ENCODE peak calls at places on chromosome 9, in nine cellular contexts. Q, L, R, M, W, A, T, Z and C are unnamed samples.

GRCh38 chr9:86281577-86282076 is 711 bp downstream of the ISCA1 start:
- DNase-seq in Q (peak; percentile 54), L (no peak), R (no peak), M (no peak), W (peak; percentile 49), A (no peak), T (peak; percentile 60), Z (peak; percentile 81), C (no peak)

GRCh38 chr9:100492952-100493351 is 20.0 kb downstream of the TMEFF1 start:
- DNase-seq in Q (no peak), L (peak; percentile 30), R (no peak), M (peak; percentile 20), W (peak; percentile 67), A (no peak), T (no peak), Z (no peak), C (no peak)

GRCh38 chr9:109440797-109441287 is 57.3 kb downstream of the PTPN3 start:
- DNase-seq in Q (no peak), L (peak; percentile 79), R (no peak), M (peak; percentile 82), W (peak; percentile 95), A (peak; percentile 40), T (peak; percentile 56), Z (no peak), C (no peak)

GRCh38 chr9:116476935-116477381 is 210.1 kb upstream of the TRIM32 start:
- DNase-seq in Q (no peak), L (no peak), R (no peak), M (no peak), W (no peak), A (no peak), T (no peak), Z (no peak), C (no peak)

GRCh38 chr9:84886866-84887265 is 217.3 kb downstream of the NTRK2 start:
- DNase-seq in Q (no peak), L (no peak), R (no peak), M (no peak), W (no peak), A (no peak), T (no peak), Z (no peak), C (no peak)

GRCh38 chr9:83384214-83384613 is 154.0 kb downstream of the FRMD3 start:
- DNase-seq in Q (no peak), L (no peak), R (no peak), M (no peak), W (no peak), A (no peak), T (no peak), Z (no peak), C (no peak)

GRCh38 chr9:126058631-126059030 is 268.0 kb upstream of the MVB12B start:
- DNase-seq in Q (no peak), L (no peak), R (no peak), M (no peak), W (no peak), A (no peak), T (no peak), Z (peak; percentile 23), C (no peak)

GRCh38 chr9:97640290-97640689 is 6.7 kb downstream of the NCBP1 start:
- DNase-seq in Q (no peak), L (no peak), R (no peak), M (no peak), W (peak; percentile 14), A (no peak), T (no peak), Z (no peak), C (no peak)

GRCh38 chr9:92763721-92764380 is 782 bp downstream of the BICD2 start:
- DNase-seq in Q (no peak), L (no peak), R (peak; percentile 44), M (no peak), W (peak; percentile 57), A (peak; percentile 20), T (peak; percentile 35), Z (peak; percentile 58), C (peak; percentile 68)

GRCh38 chr9:69971643-69972449 is 71.8 kb upstream of the MAMDC2 start:
- DNase-seq in Q (peak; percentile 71), L (peak; percentile 64), R (peak; percentile 4), M (peak; percentile 52), W (peak; percentile 83), A (peak; percentile 14), T (peak; percentile 51), Z (peak; percentile 67), C (peak; percentile 65)

GRCh38 chr9:89418882-89419641 is 78.9 kb downstream of the SEMA4D start:
- DNase-seq in Q (no peak), L (no peak), R (peak; percentile 59), M (no peak), W (no peak), A (peak; percentile 76), T (no peak), Z (no peak), C (no peak)

GRCh38 chr9:129708799-129709198 is 43.4 kb downstream of the PRRX2 start:
- DNase-seq in Q (no peak), L (no peak), R (no peak), M (no peak), W (peak; percentile 74), A (no peak), T (no peak), Z (no peak), C (no peak)

GRCh38 chr9:129709471-129710460 is 43.1 kb downstream of the PTGES start:
- DNase-seq in Q (no peak), L (no peak), R (no peak), M (no peak), W (peak; percentile 56), A (no peak), T (no peak), Z (no peak), C (no peak)

GRCh38 chr9:129714393-129715051 is 38.3 kb downstream of the PTGES start:
- DNase-seq in Q (no peak), L (peak; percentile 14), R (no peak), M (no peak), W (peak; percentile 84), A (no peak), T (no peak), Z (no peak), C (no peak)

GRCh38 chr9:129716091-129716490 is 36.8 kb downstream of the PTGES start:
- DNase-seq in Q (no peak), L (peak; percentile 25), R (no peak), M (no peak), W (peak; percentile 45), A (no peak), T (no peak), Z (no peak), C (no peak)

DNA sequence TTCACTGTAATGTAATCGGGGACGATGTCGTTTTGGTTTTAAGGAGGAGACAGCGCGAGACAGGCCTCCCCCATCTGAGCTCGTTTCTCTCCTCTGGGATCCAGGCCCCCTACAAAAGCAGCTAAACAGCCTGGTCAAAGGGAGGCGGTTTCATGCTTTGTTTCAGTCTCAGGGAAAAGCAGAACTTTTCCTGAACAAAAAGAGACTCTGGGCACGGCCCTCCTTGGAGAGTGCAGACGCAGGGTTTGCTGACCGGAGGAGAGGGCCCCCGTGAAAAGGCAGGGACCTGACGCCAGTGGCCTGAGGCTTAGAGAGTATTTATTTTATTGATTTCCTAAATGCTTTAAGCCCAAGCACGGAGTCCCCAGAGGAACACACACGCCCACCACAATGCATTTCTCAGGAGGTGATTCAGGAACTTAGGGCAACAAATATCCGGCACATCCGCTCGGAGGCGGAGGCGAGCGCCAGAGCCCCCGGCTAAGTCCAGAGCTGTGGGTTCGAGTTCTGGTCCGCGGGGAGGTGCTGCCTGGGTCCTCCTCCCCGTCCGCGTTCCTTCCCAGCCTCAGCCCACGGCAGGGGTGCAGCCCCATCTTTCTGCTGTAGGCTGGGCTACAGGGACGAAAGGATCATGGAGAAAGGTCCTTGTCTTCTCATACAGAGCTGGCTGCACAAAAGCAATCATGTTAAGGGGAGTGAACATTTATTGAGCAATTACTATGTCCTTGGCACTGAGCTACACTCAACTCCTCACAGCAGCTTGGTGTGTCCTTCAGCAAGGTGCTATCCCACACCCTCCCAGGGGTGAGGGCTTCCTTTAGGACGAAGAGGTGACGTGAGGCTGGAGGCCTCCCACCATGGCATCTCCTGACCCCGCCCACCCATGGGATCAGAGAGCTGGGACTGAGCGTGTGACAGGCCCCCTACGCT is 40.0 kb downstream of the PTGES start:
- DNase-seq in Q (no peak), L (peak; percentile 70), R (no peak), M (no peak), W (peak; percentile 95), A (no peak), T (peak; percentile 42), Z (no peak), C (no peak)
- H3K4me3 ChIP-seq in Q (no peak overlapping the region), L (peak overlapping the region; percentile 8), R (no peak overlapping the region), M (no peak overlapping the region), W (peak overlapping the region; percentile 46), A (no peak overlapping the region), T (no peak overlapping the region), Z (no peak overlapping the region), C (no peak overlapping the region)

DNA sequence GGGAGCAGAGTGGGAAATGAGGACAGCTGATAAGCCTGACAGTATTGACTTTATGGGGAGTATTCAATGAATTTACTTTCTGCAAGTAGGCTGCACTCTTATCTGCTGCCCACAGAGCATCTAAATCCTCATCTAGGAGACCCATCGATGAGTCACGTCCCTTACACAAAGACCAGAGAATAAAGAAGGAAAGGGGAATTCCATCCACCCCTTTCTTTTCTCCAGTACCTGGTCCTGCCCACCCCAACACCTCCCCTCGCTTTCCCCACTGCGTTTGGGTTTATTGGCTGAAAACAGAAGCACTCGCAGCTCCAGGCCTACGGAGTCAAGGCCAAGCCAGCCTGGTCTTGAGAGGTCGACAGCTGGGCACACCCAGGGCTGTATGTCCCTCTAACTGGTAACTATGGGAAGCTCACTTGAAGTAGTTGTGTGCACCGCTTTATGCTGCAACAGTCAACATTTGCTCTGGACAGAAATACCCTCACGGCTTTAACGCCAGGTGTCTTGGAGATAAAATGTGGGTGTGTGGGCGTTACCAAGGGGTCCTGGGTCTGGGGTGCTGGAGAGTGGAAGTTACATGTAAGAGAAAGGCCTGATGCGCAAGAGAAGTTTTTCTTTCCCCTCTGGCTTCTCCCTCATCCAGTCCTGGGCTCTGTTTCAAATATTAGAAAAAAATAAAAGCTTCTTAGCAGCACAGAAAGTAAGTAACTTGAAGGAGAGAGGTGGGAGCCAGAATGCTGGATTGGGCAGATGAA is 14.5 kb upstream of the TAL2 start:
- DNase-seq in Q (no peak), L (peak; percentile 12), R (no peak), M (no peak), W (no peak), A (no peak), T (no peak), Z (no peak), C (no peak)
- H3K27ac ChIP-seq in Q (no peak overlapping the region), L (no peak overlapping the region), R (peak overlapping the region; percentile 32), M (no peak overlapping the region), W (no peak overlapping the region), A (no peak overlapping the region), T (no peak overlapping the region), Z (no peak overlapping the region), C (no peak overlapping the region)

GRCh38 chr9:134367796-134368490 is 41.7 kb downstream of the RXRA start:
- DNase-seq in Q (peak; percentile 76), L (no peak), R (no peak), M (no peak), W (no peak), A (no peak), T (no peak), Z (no peak), C (no peak)
- H3K4me1 ChIP-seq in Q (peaks cover 30% of the 10 kb centered on the region), L (peaks cover 10% of the 10 kb centered on the region), R (no peaks in the 10 kb centered on the region), M (peaks cover 50% of the 10 kb centered on the region), W (peaks cover 26% of the 10 kb centered on the region), A (no peaks in the 10 kb centered on the region), T (peaks cover 10% of the 10 kb centered on the region), Z (peaks cover 85% of the 10 kb centered on the region), C (peaks cover 74% of the 10 kb centered on the region)

DNA sequence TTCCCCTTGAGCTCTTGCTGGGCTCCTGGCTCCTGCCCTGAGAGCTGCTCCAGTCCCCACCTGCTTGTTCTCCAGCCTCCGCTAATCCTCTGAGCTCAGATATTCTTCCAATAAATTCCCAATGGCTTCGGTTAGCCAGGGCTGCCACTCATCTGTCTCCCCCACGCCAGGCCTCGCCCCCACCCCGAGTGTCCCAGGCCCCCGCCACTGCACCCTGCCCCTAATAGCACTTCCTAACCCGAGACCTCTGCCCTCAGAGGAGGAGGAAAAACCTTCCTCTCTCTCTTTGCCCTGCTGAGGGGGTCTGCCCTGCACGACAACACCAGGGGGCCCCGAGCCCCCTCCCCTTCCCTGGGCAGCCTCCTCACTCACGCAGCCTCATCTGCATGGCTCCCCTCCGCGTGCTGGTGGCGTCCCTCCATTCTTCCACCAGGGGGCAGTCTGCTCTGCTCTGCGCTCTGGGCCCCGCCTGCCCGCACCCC is 5.4 kb upstream of the LCN15 start:
- DNase-seq in Q (no peak), L (no peak), R (peak; percentile 25), M (peak; percentile 58), W (peak; percentile 50), A (peak; percentile 41), T (peak; percentile 52), Z (no peak), C (no peak)
- H3K4me3 ChIP-seq in Q (no peak overlapping the region), L (no peak overlapping the region), R (no peak overlapping the region), M (peak overlapping the region; percentile 31), W (no peak overlapping the region), A (no peak overlapping the region), T (no peak overlapping the region), Z (no peak overlapping the region), C (no peak overlapping the region)